ENCODE peak calls at places on chromosomes 16 and 17, in ten cellular contexts. One of them, this sample, is unnamed.

GRCh38 chr17:78322858-78323455 is 36.9 kb downstream of the SOCS3 start:
- DNase-seq in fibroblast of lung: no peak
- DNase-seq in cardiac fibroblast: peak; percentile 78
- DNase-seq in astrocyte of the spinal cord: no peak
- DNase-seq in hepatocyte: no peak
- DNase-seq in CD8-positive, alpha-beta T cell: no peak
- DNase-seq in foreskin fibroblast: no peak
- DNase-seq in heart left ventricle: peak; percentile 78
- DNase-seq in cardiac muscle cell: no peak
- DNase-seq in mammary epithelial cell: no peak
- DNase-seq in this sample: peak; percentile 86

GRCh38 chr17:35793257-35793656 is 2.2 kb downstream of the MMP28 start:
- DNase-seq in fibroblast of lung: no peak
- DNase-seq in cardiac fibroblast: no peak
- DNase-seq in astrocyte of the spinal cord: no peak
- DNase-seq in hepatocyte: no peak
- DNase-seq in CD8-positive, alpha-beta T cell: no peak
- DNase-seq in foreskin fibroblast: no peak
- DNase-seq in heart left ventricle: no peak
- DNase-seq in cardiac muscle cell: no peak
- DNase-seq in mammary epithelial cell: peak; percentile 36
- DNase-seq in this sample: no peak

GRCh38 chr17:12078791-12079190 is 58.1 kb downstream of the MAP2K4 start:
- DNase-seq in fibroblast of lung: peak; percentile 78
- DNase-seq in cardiac fibroblast: peak; percentile 83
- DNase-seq in astrocyte of the spinal cord: peak; percentile 89
- DNase-seq in hepatocyte: no peak
- DNase-seq in CD8-positive, alpha-beta T cell: no peak
- DNase-seq in foreskin fibroblast: peak; percentile 29
- DNase-seq in heart left ventricle: no peak
- DNase-seq in cardiac muscle cell: no peak
- DNase-seq in mammary epithelial cell: peak; percentile 72
- DNase-seq in this sample: peak; percentile 11

GRCh38 chr16:84225571-84225970 is 14.2 kb downstream of the KCNG4 start:
- DNase-seq in fibroblast of lung: no peak
- DNase-seq in cardiac fibroblast: no peak
- DNase-seq in astrocyte of the spinal cord: no peak
- DNase-seq in hepatocyte: no peak
- DNase-seq in CD8-positive, alpha-beta T cell: no peak
- DNase-seq in foreskin fibroblast: no peak
- DNase-seq in heart left ventricle: no peak
- DNase-seq in cardiac muscle cell: no peak
- DNase-seq in mammary epithelial cell: no peak
- DNase-seq in this sample: no peak

GRCh38 chr16:30368122-30368791 is 2.0 kb downstream of the TBC1D10B start:
- DNase-seq in fibroblast of lung: peak; percentile 44
- DNase-seq in cardiac fibroblast: peak; percentile 68
- DNase-seq in astrocyte of the spinal cord: peak; percentile 46
- DNase-seq in hepatocyte: peak; percentile 71
- DNase-seq in CD8-positive, alpha-beta T cell: no peak
- DNase-seq in foreskin fibroblast: peak; percentile 64
- DNase-seq in heart left ventricle: no peak
- DNase-seq in cardiac muscle cell: no peak
- DNase-seq in mammary epithelial cell: peak; percentile 52
- DNase-seq in this sample: no peak

GRCh38 chr17:59342681-59343127 is 11.2 kb downstream of the YPEL2 start:
- DNase-seq in fibroblast of lung: no peak
- DNase-seq in cardiac fibroblast: no peak
- DNase-seq in astrocyte of the spinal cord: no peak
- DNase-seq in hepatocyte: no peak
- DNase-seq in CD8-positive, alpha-beta T cell: no peak
- DNase-seq in foreskin fibroblast: no peak
- DNase-seq in heart left ventricle: no peak
- DNase-seq in cardiac muscle cell: no peak
- DNase-seq in mammary epithelial cell: no peak
- DNase-seq in this sample: no peak

GRCh38 chr16:57764341-57765159 is 29.0 kb downstream of the KATNB1 start:
- DNase-seq in fibroblast of lung: peak; percentile 80
- DNase-seq in cardiac fibroblast: peak; percentile 88
- DNase-seq in astrocyte of the spinal cord: peak; percentile 76
- DNase-seq in hepatocyte: peak; percentile 62
- DNase-seq in CD8-positive, alpha-beta T cell: no peak
- DNase-seq in foreskin fibroblast: peak; percentile 87
- DNase-seq in heart left ventricle: no peak
- DNase-seq in cardiac muscle cell: no peak
- DNase-seq in mammary epithelial cell: peak; percentile 90
- DNase-seq in this sample: peak; percentile 55

GRCh38 chr17:61997649-61998048 is 67.4 kb downstream of the MED13 start:
- DNase-seq in fibroblast of lung: peak; percentile 72
- DNase-seq in cardiac fibroblast: peak; percentile 83
- DNase-seq in astrocyte of the spinal cord: peak; percentile 74
- DNase-seq in hepatocyte: no peak
- DNase-seq in CD8-positive, alpha-beta T cell: no peak
- DNase-seq in foreskin fibroblast: peak; percentile 7
- DNase-seq in heart left ventricle: no peak
- DNase-seq in cardiac muscle cell: no peak
- DNase-seq in mammary epithelial cell: peak; percentile 55
- DNase-seq in this sample: peak; percentile 6

GRCh38 chr16:17277981-17278381 is 192.8 kb downstream of the XYLT1 start:
- DNase-seq in fibroblast of lung: peak; percentile 15
- DNase-seq in cardiac fibroblast: peak; percentile 26
- DNase-seq in astrocyte of the spinal cord: no peak
- DNase-seq in hepatocyte: peak; percentile 61
- DNase-seq in CD8-positive, alpha-beta T cell: no peak
- DNase-seq in foreskin fibroblast: no peak
- DNase-seq in heart left ventricle: no peak
- DNase-seq in cardiac muscle cell: peak; percentile 57
- DNase-seq in mammary epithelial cell: no peak
- DNase-seq in this sample: no peak

GRCh38 chr16:31016018-31016417 is 5.6 kb upstream of the STX1B start:
- DNase-seq in fibroblast of lung: no peak
- DNase-seq in cardiac fibroblast: no peak
- DNase-seq in astrocyte of the spinal cord: no peak
- DNase-seq in hepatocyte: no peak
- DNase-seq in CD8-positive, alpha-beta T cell: no peak
- DNase-seq in foreskin fibroblast: no peak
- DNase-seq in heart left ventricle: no peak
- DNase-seq in cardiac muscle cell: no peak
- DNase-seq in mammary epithelial cell: no peak
- DNase-seq in this sample: no peak

GRCh38 chr17:78250891-78251772 is 19.7 kb downstream of the TMEM235 start:
- DNase-seq in fibroblast of lung: peak; percentile 79
- DNase-seq in cardiac fibroblast: peak; percentile 85
- DNase-seq in astrocyte of the spinal cord: peak; percentile 83
- DNase-seq in hepatocyte: peak; percentile 94
- DNase-seq in CD8-positive, alpha-beta T cell: peak; percentile 74
- DNase-seq in foreskin fibroblast: peak; percentile 76
- DNase-seq in heart left ventricle: peak; percentile 83
- DNase-seq in cardiac muscle cell: peak; percentile 92
- DNase-seq in mammary epithelial cell: peak; percentile 81
- DNase-seq in this sample: peak; percentile 35

GRCh38 chr16:21963887-21964286 is 10.7 kb downstream of the UQCRC2 start:
- DNase-seq in fibroblast of lung: no peak
- DNase-seq in cardiac fibroblast: no peak
- DNase-seq in astrocyte of the spinal cord: no peak
- DNase-seq in hepatocyte: no peak
- DNase-seq in CD8-positive, alpha-beta T cell: no peak
- DNase-seq in foreskin fibroblast: no peak
- DNase-seq in heart left ventricle: no peak
- DNase-seq in cardiac muscle cell: no peak
- DNase-seq in mammary epithelial cell: no peak
- DNase-seq in this sample: no peak

GRCh38 chr17:62565817-62566216 is 61.7 kb upstream of the MRC2 start:
- DNase-seq in fibroblast of lung: no peak
- DNase-seq in cardiac fibroblast: peak; percentile 89
- DNase-seq in astrocyte of the spinal cord: peak; percentile 65
- DNase-seq in hepatocyte: no peak
- DNase-seq in CD8-positive, alpha-beta T cell: no peak
- DNase-seq in foreskin fibroblast: peak; percentile 84
- DNase-seq in heart left ventricle: no peak
- DNase-seq in cardiac muscle cell: no peak
- DNase-seq in mammary epithelial cell: peak; percentile 78
- DNase-seq in this sample: peak; percentile 26

GRCh38 chr16:60041671-60042070 is 1307.6 kb upstream of the GOT2 start:
- DNase-seq in fibroblast of lung: no peak
- DNase-seq in cardiac fibroblast: no peak
- DNase-seq in astrocyte of the spinal cord: no peak
- DNase-seq in hepatocyte: no peak
- DNase-seq in CD8-positive, alpha-beta T cell: no peak
- DNase-seq in foreskin fibroblast: no peak
- DNase-seq in heart left ventricle: no peak
- DNase-seq in cardiac muscle cell: no peak
- DNase-seq in mammary epithelial cell: peak; percentile 8
- DNase-seq in this sample: no peak

GRCh38 chr16:88700636-88701482 is 5.3 kb downstream of the RNF166 start:
- DNase-seq in fibroblast of lung: peak; percentile 77
- DNase-seq in cardiac fibroblast: peak; percentile 89
- DNase-seq in astrocyte of the spinal cord: peak; percentile 91
- DNase-seq in hepatocyte: peak; percentile 38
- DNase-seq in CD8-positive, alpha-beta T cell: peak; percentile 94
- DNase-seq in foreskin fibroblast: peak; percentile 75
- DNase-seq in heart left ventricle: peak; percentile 96
- DNase-seq in cardiac muscle cell: no peak
- DNase-seq in mammary epithelial cell: no peak
- DNase-seq in this sample: peak; percentile 42

GRCh38 chr17:76196675-76197074 is 43.6 kb downstream of the RNF157 start:
- DNase-seq in fibroblast of lung: peak; percentile 71
- DNase-seq in cardiac fibroblast: peak; percentile 56
- DNase-seq in astrocyte of the spinal cord: no peak
- DNase-seq in hepatocyte: no peak
- DNase-seq in CD8-positive, alpha-beta T cell: no peak
- DNase-seq in foreskin fibroblast: peak; percentile 43
- DNase-seq in heart left ventricle: no peak
- DNase-seq in cardiac muscle cell: no peak
- DNase-seq in mammary epithelial cell: no peak
- DNase-seq in this sample: peak; percentile 15

GRCh38 chr17:65638221-65638940 is 76.9 kb upstream of the AXIN2 start:
- DNase-seq in fibroblast of lung: peak; percentile 88
- DNase-seq in cardiac fibroblast: peak; percentile 26
- DNase-seq in astrocyte of the spinal cord: peak; percentile 5
- DNase-seq in hepatocyte: peak; percentile 51
- DNase-seq in CD8-positive, alpha-beta T cell: no peak
- DNase-seq in foreskin fibroblast: no peak
- DNase-seq in heart left ventricle: no peak
- DNase-seq in cardiac muscle cell: no peak
- DNase-seq in mammary epithelial cell: no peak
- DNase-seq in this sample: no peak

GRCh38 chr16:69180011-69180338 is 7.0 kb upstream of the SNTB2 start:
- DNase-seq in fibroblast of lung: no peak
- DNase-seq in cardiac fibroblast: no peak
- DNase-seq in astrocyte of the spinal cord: no peak
- DNase-seq in hepatocyte: no peak
- DNase-seq in CD8-positive, alpha-beta T cell: no peak
- DNase-seq in foreskin fibroblast: no peak
- DNase-seq in heart left ventricle: no peak
- DNase-seq in cardiac muscle cell: no peak
- DNase-seq in mammary epithelial cell: no peak
- DNase-seq in this sample: no peak

GRCh38 chr17:48624544-48625501 is 1.3 kb downstream of the HOXB9 start:
- DNase-seq in fibroblast of lung: no peak
- DNase-seq in cardiac fibroblast: no peak
- DNase-seq in astrocyte of the spinal cord: peak; percentile 40
- DNase-seq in hepatocyte: peak; percentile 55
- DNase-seq in CD8-positive, alpha-beta T cell: no peak
- DNase-seq in foreskin fibroblast: no peak
- DNase-seq in heart left ventricle: no peak
- DNase-seq in cardiac muscle cell: peak; percentile 36
- DNase-seq in mammary epithelial cell: no peak
- DNase-seq in this sample: no peak
- H3K4me3 ChIP-seq in fibroblast of lung: peak overlapping the region; percentile 48
- H3K4me3 ChIP-seq in cardiac fibroblast: peak overlapping the region; percentile 27
- H3K4me3 ChIP-seq in astrocyte of the spinal cord: peak overlapping the region; percentile 74
- H3K4me3 ChIP-seq in hepatocyte: peak overlapping the region; percentile 29
- H3K4me3 ChIP-seq in CD8-positive, alpha-beta T cell: peak overlapping the region; percentile 55
- H3K4me3 ChIP-seq in foreskin fibroblast: no peak overlapping the region
- H3K4me3 ChIP-seq in heart left ventricle: peak overlapping the region; percentile 1
- H3K4me3 ChIP-seq in cardiac muscle cell: peak overlapping the region; percentile 9
- H3K4me3 ChIP-seq in mammary epithelial cell: peak overlapping the region; percentile 35
- H3K4me3 ChIP-seq in this sample: peak overlapping the region; percentile 42

DNA sequence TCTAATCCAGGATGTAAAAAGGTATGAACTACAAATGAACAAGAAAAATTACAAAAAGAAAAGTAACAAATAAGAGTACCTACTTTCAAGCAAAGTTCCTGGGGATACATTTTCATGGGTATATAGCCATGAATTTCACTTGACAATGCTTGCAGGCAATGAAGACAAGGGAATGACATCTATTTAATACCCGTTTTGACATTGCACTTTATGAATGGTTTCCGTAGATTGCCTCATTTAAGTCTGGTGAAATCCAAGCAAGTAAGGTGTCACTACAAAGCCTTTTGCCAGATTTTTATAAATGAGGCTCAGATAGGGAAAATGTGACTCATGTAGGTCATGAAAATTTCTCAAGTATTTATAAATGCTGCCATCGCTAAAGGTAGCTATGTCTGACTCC is 644.4 kb downstream of the CDH8 start:
- DNase-seq in fibroblast of lung: no peak
- DNase-seq in cardiac fibroblast: no peak
- DNase-seq in astrocyte of the spinal cord: no peak
- DNase-seq in hepatocyte: no peak
- DNase-seq in CD8-positive, alpha-beta T cell: no peak
- DNase-seq in foreskin fibroblast: no peak
- DNase-seq in heart left ventricle: no peak
- DNase-seq in cardiac muscle cell: no peak
- DNase-seq in mammary epithelial cell: no peak
- DNase-seq in this sample: no peak
- H3K4me3 ChIP-seq in fibroblast of lung: no peak overlapping the region
- H3K4me3 ChIP-seq in cardiac fibroblast: no peak overlapping the region
- H3K4me3 ChIP-seq in astrocyte of the spinal cord: no peak overlapping the region
- H3K4me3 ChIP-seq in hepatocyte: no peak overlapping the region
- H3K4me3 ChIP-seq in CD8-positive, alpha-beta T cell: no peak overlapping the region
- H3K4me3 ChIP-seq in foreskin fibroblast: no peak overlapping the region
- H3K4me3 ChIP-seq in heart left ventricle: no peak overlapping the region
- H3K4me3 ChIP-seq in cardiac muscle cell: no peak overlapping the region
- H3K4me3 ChIP-seq in mammary epithelial cell: no peak overlapping the region
- H3K4me3 ChIP-seq in this sample: no peak overlapping the region

GRCh38 chr16:52469775-52470174 is 77.2 kb downstream of the TOX3 start:
- DNase-seq in fibroblast of lung: no peak
- DNase-seq in cardiac fibroblast: no peak
- DNase-seq in astrocyte of the spinal cord: peak; percentile 25
- DNase-seq in hepatocyte: peak; percentile 54
- DNase-seq in CD8-positive, alpha-beta T cell: no peak
- DNase-seq in foreskin fibroblast: no peak
- DNase-seq in heart left ventricle: no peak
- DNase-seq in cardiac muscle cell: no peak
- DNase-seq in mammary epithelial cell: no peak
- DNase-seq in this sample: no peak
- H3K4me3 ChIP-seq in fibroblast of lung: no peak overlapping the region
- H3K4me3 ChIP-seq in cardiac fibroblast: no peak overlapping the region
- H3K4me3 ChIP-seq in astrocyte of the spinal cord: no peak overlapping the region
- H3K4me3 ChIP-seq in hepatocyte: no peak overlapping the region
- H3K4me3 ChIP-seq in CD8-positive, alpha-beta T cell: no peak overlapping the region
- H3K4me3 ChIP-seq in foreskin fibroblast: no peak overlapping the region
- H3K4me3 ChIP-seq in heart left ventricle: no peak overlapping the region
- H3K4me3 ChIP-seq in cardiac muscle cell: no peak overlapping the region
- H3K4me3 ChIP-seq in mammary epithelial cell: no peak overlapping the region
- H3K4me3 ChIP-seq in this sample: no peak overlapping the region

DNA sequence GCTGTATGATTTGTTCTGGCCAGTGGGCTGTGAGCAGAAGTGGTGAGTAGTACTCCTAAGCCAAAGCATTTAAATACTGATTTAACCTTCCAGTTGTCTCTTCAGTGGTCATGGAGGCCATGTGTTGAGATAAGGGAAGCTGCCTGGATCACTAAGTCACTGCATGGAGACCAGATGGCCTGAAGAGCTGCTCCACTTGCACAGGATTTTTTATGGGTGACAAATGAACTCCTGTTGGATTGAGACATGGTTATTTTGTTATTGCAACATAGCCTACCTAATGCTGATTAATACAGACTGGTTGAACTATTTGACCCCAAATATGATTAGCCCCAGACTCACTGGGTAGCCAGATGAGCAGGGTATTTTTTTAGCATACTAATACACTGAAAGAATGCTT is 187.6 kb upstream of the IRX6 start:
- DNase-seq in fibroblast of lung: no peak
- DNase-seq in cardiac fibroblast: no peak
- DNase-seq in astrocyte of the spinal cord: no peak
- DNase-seq in hepatocyte: peak; percentile 18
- DNase-seq in CD8-positive, alpha-beta T cell: no peak
- DNase-seq in foreskin fibroblast: peak; percentile 23
- DNase-seq in heart left ventricle: no peak
- DNase-seq in cardiac muscle cell: no peak
- DNase-seq in mammary epithelial cell: peak; percentile 63
- DNase-seq in this sample: no peak
- H3K4me3 ChIP-seq in fibroblast of lung: no peak overlapping the region
- H3K4me3 ChIP-seq in cardiac fibroblast: no peak overlapping the region
- H3K4me3 ChIP-seq in astrocyte of the spinal cord: no peak overlapping the region
- H3K4me3 ChIP-seq in hepatocyte: no peak overlapping the region
- H3K4me3 ChIP-seq in CD8-positive, alpha-beta T cell: no peak overlapping the region
- H3K4me3 ChIP-seq in foreskin fibroblast: no peak overlapping the region
- H3K4me3 ChIP-seq in heart left ventricle: no peak overlapping the region
- H3K4me3 ChIP-seq in cardiac muscle cell: no peak overlapping the region
- H3K4me3 ChIP-seq in mammary epithelial cell: no peak overlapping the region
- H3K4me3 ChIP-seq in this sample: no peak overlapping the region